ENCODE peak calls at places on chromosomes 11 and 22, in nine cellular contexts. One of them, this sample, is unnamed.

GRCh38 chr11:126718319-126718718 is 282.3 kb downstream of the KIRREL3 start:
- DNase-seq in body of pancreas: no peak
- DNase-seq in trophoblast cell: peak; percentile 44
- DNase-seq in MM.1S: no peak
- DNase-seq in fibroblast of lung: no peak
- DNase-seq in PC-9: no peak
- DNase-seq in aorta: no peak
- DNase-seq in adrenal gland: no peak
- DNase-seq in colonic mucosa: no peak
- DNase-seq in this sample: no peak

GRCh38 chr22:17781319-17782031 is 7.2 kb upstream of the BID start:
- DNase-seq in MM.1S: peak; percentile 82
- DNase-seq in trophoblast cell: peak; percentile 70
- DNase-seq in PC-9: peak; percentile 41
- DNase-seq in body of pancreas: no peak
- DNase-seq in adrenal gland: no peak
- DNase-seq in aorta: peak; percentile 69
- DNase-seq in fibroblast of lung: peak; percentile 85
- DNase-seq in colonic mucosa: no peak
- DNase-seq in this sample: no peak

GRCh38 chr11:95698939-95699562 is 90.5 kb downstream of the FAM76B start:
- DNase-seq in colonic mucosa: no peak
- DNase-seq in adrenal gland: no peak
- DNase-seq in body of pancreas: no peak
- DNase-seq in fibroblast of lung: peak; percentile 47
- DNase-seq in trophoblast cell: no peak
- DNase-seq in PC-9: no peak
- DNase-seq in aorta: no peak
- DNase-seq in MM.1S: no peak
- DNase-seq in this sample: no peak

GRCh38 chr11:69892986-69893555 is 73.9 kb upstream of the FGF3 start:
- DNase-seq in fibroblast of lung: no peak
- DNase-seq in aorta: peak; percentile 38
- DNase-seq in MM.1S: no peak
- DNase-seq in adrenal gland: peak; percentile 79
- DNase-seq in colonic mucosa: peak; percentile 79
- DNase-seq in body of pancreas: no peak
- DNase-seq in PC-9: peak; percentile 70
- DNase-seq in trophoblast cell: no peak
- DNase-seq in this sample: no peak

GRCh38 chr11:118224512-118225180 is at the start of gene JAML:
- DNase-seq in PC-9: no peak
- DNase-seq in body of pancreas: no peak
- DNase-seq in adrenal gland: no peak
- DNase-seq in trophoblast cell: no peak
- DNase-seq in colonic mucosa: no peak
- DNase-seq in aorta: no peak
- DNase-seq in MM.1S: no peak
- DNase-seq in fibroblast of lung: no peak
- DNase-seq in this sample: no peak

GRCh38 chr11:13963949-13964770 is 1.6 kb downstream of the SPON1 start:
- DNase-seq in aorta: peak; percentile 58
- DNase-seq in fibroblast of lung: no peak
- DNase-seq in trophoblast cell: no peak
- DNase-seq in colonic mucosa: peak; percentile 76
- DNase-seq in MM.1S: no peak
- DNase-seq in adrenal gland: no peak
- DNase-seq in PC-9: no peak
- DNase-seq in body of pancreas: no peak
- DNase-seq in this sample: no peak

GRCh38 chr11:69702769-69703510 is 882 bp downstream of the FGF19 start:
- DNase-seq in PC-9: no peak
- DNase-seq in trophoblast cell: no peak
- DNase-seq in colonic mucosa: no peak
- DNase-seq in adrenal gland: no peak
- DNase-seq in body of pancreas: no peak
- DNase-seq in fibroblast of lung: no peak
- DNase-seq in aorta: no peak
- DNase-seq in MM.1S: no peak
- DNase-seq in this sample: no peak

GRCh38 chr11:86722041-86722440 is 49.6 kb upstream of the ME3 start:
- DNase-seq in aorta: no peak
- DNase-seq in fibroblast of lung: peak; percentile 76
- DNase-seq in PC-9: no peak
- DNase-seq in MM.1S: no peak
- DNase-seq in adrenal gland: no peak
- DNase-seq in colonic mucosa: no peak
- DNase-seq in body of pancreas: no peak
- DNase-seq in trophoblast cell: no peak
- DNase-seq in this sample: no peak

GRCh38 chr22:34781676-34782075 is 284.3 kb upstream of the ISX start:
- DNase-seq in body of pancreas: no peak
- DNase-seq in colonic mucosa: no peak
- DNase-seq in aorta: no peak
- DNase-seq in PC-9: no peak
- DNase-seq in MM.1S: no peak
- DNase-seq in fibroblast of lung: no peak
- DNase-seq in trophoblast cell: no peak
- DNase-seq in adrenal gland: no peak
- DNase-seq in this sample: no peak

GRCh38 chr22:37324340-37325023 is 42.2 kb downstream of the CYTH4 start:
- DNase-seq in trophoblast cell: no peak
- DNase-seq in body of pancreas: no peak
- DNase-seq in PC-9: no peak
- DNase-seq in fibroblast of lung: no peak
- DNase-seq in adrenal gland: no peak
- DNase-seq in aorta: no peak
- DNase-seq in MM.1S: no peak
- DNase-seq in colonic mucosa: no peak
- DNase-seq in this sample: no peak

GRCh38 chr22:37328017-37328416 is 45.7 kb downstream of the CYTH4 start:
- DNase-seq in trophoblast cell: peak; percentile 75
- DNase-seq in MM.1S: no peak
- DNase-seq in adrenal gland: no peak
- DNase-seq in colonic mucosa: no peak
- DNase-seq in aorta: no peak
- DNase-seq in fibroblast of lung: peak; percentile 92
- DNase-seq in body of pancreas: no peak
- DNase-seq in PC-9: peak; percentile 92
- DNase-seq in this sample: no peak

GRCh38 chr22:37329239-37330140 is 47.2 kb downstream of the CYTH4 start:
- DNase-seq in adrenal gland: no peak
- DNase-seq in body of pancreas: no peak
- DNase-seq in trophoblast cell: no peak
- DNase-seq in fibroblast of lung: peak; percentile 62
- DNase-seq in MM.1S: no peak
- DNase-seq in colonic mucosa: no peak
- DNase-seq in aorta: no peak
- DNase-seq in PC-9: peak; percentile 48
- DNase-seq in this sample: no peak

GRCh38 chr22:37325024-37325395 is 42.7 kb downstream of the CYTH4 start:
- DNase-seq in trophoblast cell: no peak
- DNase-seq in MM.1S: no peak
- DNase-seq in fibroblast of lung: no peak
- DNase-seq in PC-9: no peak
- DNase-seq in colonic mucosa: no peak
- DNase-seq in aorta: no peak
- DNase-seq in adrenal gland: no peak
- DNase-seq in body of pancreas: no peak
- DNase-seq in this sample: no peak

GRCh38 chr22:37326726-37327125 is 44.4 kb downstream of the CYTH4 start:
- DNase-seq in fibroblast of lung: no peak
- DNase-seq in adrenal gland: no peak
- DNase-seq in trophoblast cell: peak; percentile 83
- DNase-seq in aorta: no peak
- DNase-seq in colonic mucosa: peak; percentile 90
- DNase-seq in MM.1S: no peak
- DNase-seq in PC-9: peak; percentile 83
- DNase-seq in body of pancreas: peak; percentile 78
- DNase-seq in this sample: no peak
- H3K27me3 ChIP-seq in fibroblast of lung: peaks cover 23% of the 10 kb centered on the region
- H3K27me3 ChIP-seq in adrenal gland: peaks cover 50% of the 10 kb centered on the region
- H3K27me3 ChIP-seq in trophoblast cell: peaks cover 15% of the 10 kb centered on the region
- H3K27me3 ChIP-seq in aorta: no peaks in the 10 kb centered on the region
- H3K27me3 ChIP-seq in colonic mucosa: peaks cover 23% of the 10 kb centered on the region
- H3K27me3 ChIP-seq in MM.1S: peaks cover 94% of the 10 kb centered on the region
- H3K27me3 ChIP-seq in PC-9: no peaks in the 10 kb centered on the region
- H3K27me3 ChIP-seq in body of pancreas: no peaks in the 10 kb centered on the region
- H3K27me3 ChIP-seq in this sample: peaks cover 42% of the 10 kb centered on the region

GRCh38 chr11:61007383-61007970 is 36.0 kb downstream of the CD6 start:
- DNase-seq in colonic mucosa: peak; percentile 36
- DNase-seq in adrenal gland: no peak
- DNase-seq in fibroblast of lung: no peak
- DNase-seq in aorta: no peak
- DNase-seq in trophoblast cell: peak; percentile 36
- DNase-seq in PC-9: peak; percentile 34
- DNase-seq in MM.1S: peak; percentile 17
- DNase-seq in body of pancreas: peak; percentile 31
- DNase-seq in this sample: no peak

GRCh38 chr11:61008971-61009370 is 37.5 kb downstream of the CD6 start:
- DNase-seq in fibroblast of lung: no peak
- DNase-seq in adrenal gland: no peak
- DNase-seq in trophoblast cell: no peak
- DNase-seq in aorta: no peak
- DNase-seq in PC-9: no peak
- DNase-seq in body of pancreas: no peak
- DNase-seq in MM.1S: no peak
- DNase-seq in colonic mucosa: no peak
- DNase-seq in this sample: no peak

GRCh38 chr11:61009392-61010275 is 38.2 kb downstream of the CD6 start:
- DNase-seq in aorta: no peak
- DNase-seq in trophoblast cell: no peak
- DNase-seq in fibroblast of lung: no peak
- DNase-seq in MM.1S: no peak
- DNase-seq in adrenal gland: no peak
- DNase-seq in body of pancreas: no peak
- DNase-seq in colonic mucosa: no peak
- DNase-seq in PC-9: no peak
- DNase-seq in this sample: no peak

GRCh38 chr11:61010466-61011238 is 39.2 kb downstream of the CD6 start:
- DNase-seq in aorta: no peak
- DNase-seq in adrenal gland: no peak
- DNase-seq in MM.1S: no peak
- DNase-seq in trophoblast cell: peak; percentile 50
- DNase-seq in colonic mucosa: no peak
- DNase-seq in PC-9: no peak
- DNase-seq in fibroblast of lung: no peak
- DNase-seq in body of pancreas: no peak
- DNase-seq in this sample: no peak

GRCh38 chr11:61007971-61008896 is 36.8 kb downstream of the CD6 start:
- DNase-seq in trophoblast cell: peak; percentile 71
- DNase-seq in fibroblast of lung: no peak
- DNase-seq in aorta: no peak
- DNase-seq in adrenal gland: no peak
- DNase-seq in body of pancreas: peak; percentile 24
- DNase-seq in PC-9: peak; percentile 53
- DNase-seq in colonic mucosa: peak; percentile 56
- DNase-seq in MM.1S: no peak
- DNase-seq in this sample: no peak
- H3K4me3 ChIP-seq in trophoblast cell: peak overlapping the region; percentile 50
- H3K4me3 ChIP-seq in fibroblast of lung: no peak overlapping the region
- H3K4me3 ChIP-seq in aorta: no peak overlapping the region
- H3K4me3 ChIP-seq in adrenal gland: peak overlapping the region; percentile 47
- H3K4me3 ChIP-seq in body of pancreas: no peak overlapping the region
- H3K4me3 ChIP-seq in PC-9: no peak overlapping the region
- H3K4me3 ChIP-seq in colonic mucosa: peak overlapping the region; percentile 39
- H3K4me3 ChIP-seq in MM.1S: peak overlapping the region; percentile 20
- H3K4me3 ChIP-seq in this sample: no peak overlapping the region

GRCh38 chr11:36110698-36111410 is 167.0 kb downstream of the LDLRAD3 start:
- DNase-seq in MM.1S: no peak
- DNase-seq in colonic mucosa: no peak
- DNase-seq in trophoblast cell: no peak
- DNase-seq in PC-9: no peak
- DNase-seq in fibroblast of lung: no peak
- DNase-seq in aorta: no peak
- DNase-seq in body of pancreas: no peak
- DNase-seq in adrenal gland: no peak
- DNase-seq in this sample: no peak

GRCh38 chr11:36109499-36109849 is 165.6 kb downstream of the LDLRAD3 start:
- DNase-seq in adrenal gland: no peak
- DNase-seq in fibroblast of lung: no peak
- DNase-seq in body of pancreas: no peak
- DNase-seq in MM.1S: no peak
- DNase-seq in trophoblast cell: no peak
- DNase-seq in colonic mucosa: no peak
- DNase-seq in aorta: no peak
- DNase-seq in PC-9: no peak
- DNase-seq in this sample: no peak

GRCh38 chr11:36109850-36110606 is 166.2 kb downstream of the LDLRAD3 start:
- DNase-seq in colonic mucosa: no peak
- DNase-seq in PC-9: no peak
- DNase-seq in trophoblast cell: no peak
- DNase-seq in aorta: no peak
- DNase-seq in fibroblast of lung: peak; percentile 55
- DNase-seq in adrenal gland: no peak
- DNase-seq in MM.1S: peak; percentile 79
- DNase-seq in body of pancreas: no peak
- DNase-seq in this sample: peak; percentile 39

GRCh38 chr11:36105743-36106581 is 162.1 kb downstream of the LDLRAD3 start:
- DNase-seq in PC-9: no peak
- DNase-seq in aorta: no peak
- DNase-seq in trophoblast cell: no peak
- DNase-seq in colonic mucosa: no peak
- DNase-seq in MM.1S: no peak
- DNase-seq in fibroblast of lung: no peak
- DNase-seq in body of pancreas: no peak
- DNase-seq in adrenal gland: no peak
- DNase-seq in this sample: no peak

DNA sequence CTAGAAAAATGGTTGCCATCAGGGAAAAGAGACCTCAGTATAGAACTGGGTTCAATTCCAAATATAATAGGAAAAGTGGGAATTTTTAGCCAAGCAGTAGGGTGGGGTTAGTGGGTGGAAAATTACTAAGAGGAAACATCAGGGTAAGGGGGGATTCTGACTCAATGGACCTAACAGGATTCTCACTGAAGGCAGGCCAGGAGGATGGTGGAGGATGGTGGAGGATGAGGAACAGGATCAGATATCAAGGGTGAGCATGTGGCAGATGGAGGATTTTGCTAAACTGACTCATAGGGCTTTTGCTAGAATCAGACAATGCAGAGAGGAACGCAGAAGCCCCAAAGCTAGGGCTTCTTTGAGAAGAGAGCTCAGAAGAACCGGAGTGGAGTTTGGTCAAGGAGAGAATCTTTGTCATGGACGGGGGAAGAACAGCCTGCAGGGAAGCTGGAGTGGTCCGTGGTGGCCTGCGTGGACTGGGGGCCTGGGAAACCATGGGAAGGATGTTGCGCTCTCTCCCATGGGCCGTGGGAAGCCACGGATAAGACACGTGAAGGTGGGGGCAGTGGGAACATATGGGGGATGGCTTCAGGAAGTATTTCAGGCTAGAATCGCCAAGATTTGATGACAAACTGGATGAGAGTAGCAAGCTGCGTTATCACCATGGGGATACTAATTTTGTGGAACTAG is 165.1 kb downstream of the LDLRAD3 start:
- DNase-seq in body of pancreas: no peak
- DNase-seq in trophoblast cell: no peak
- DNase-seq in fibroblast of lung: no peak
- DNase-seq in MM.1S: no peak
- DNase-seq in PC-9: no peak
- DNase-seq in colonic mucosa: no peak
- DNase-seq in aorta: no peak
- DNase-seq in adrenal gland: no peak
- DNase-seq in this sample: no peak
- H3K4me1 ChIP-seq in body of pancreas: peaks cover 15% of the 10 kb centered on the region
- H3K4me1 ChIP-seq in trophoblast cell: peaks cover 8% of the 10 kb centered on the region
- H3K4me1 ChIP-seq in fibroblast of lung: no peaks in the 10 kb centered on the region
- H3K4me1 ChIP-seq in MM.1S: peaks cover 19% of the 10 kb centered on the region
- H3K4me1 ChIP-seq in PC-9: no peaks in the 10 kb centered on the region
- H3K4me1 ChIP-seq in colonic mucosa: no peaks in the 10 kb centered on the region
- H3K4me1 ChIP-seq in aorta: no peaks in the 10 kb centered on the region
- H3K4me1 ChIP-seq in adrenal gland: no peaks in the 10 kb centered on the region
- H3K4me1 ChIP-seq in this sample: peaks cover 20% of the 10 kb centered on the region

GRCh38 chr11:31807791-31808074 is 3.4 kb downstream of the PAX6 start:
- DNase-seq in trophoblast cell: no peak
- DNase-seq in body of pancreas: no peak
- DNase-seq in PC-9: no peak
- DNase-seq in fibroblast of lung: no peak
- DNase-seq in MM.1S: no peak
- DNase-seq in aorta: no peak
- DNase-seq in adrenal gland: no peak
- DNase-seq in colonic mucosa: no peak
- DNase-seq in this sample: no peak
- H3K27me3 ChIP-seq in trophoblast cell: peaks cover 96% of the 10 kb centered on the region
- H3K27me3 ChIP-seq in body of pancreas: peaks cover 3% of the 10 kb centered on the region
- H3K27me3 ChIP-seq in PC-9: no peaks in the 10 kb centered on the region
- H3K27me3 ChIP-seq in fibroblast of lung: peaks cover 89% of the 10 kb centered on the region
- H3K27me3 ChIP-seq in MM.1S: peaks cover 71% of the 10 kb centered on the region
- H3K27me3 ChIP-seq in aorta: peaks cover 2% of the 10 kb centered on the region
- H3K27me3 ChIP-seq in adrenal gland: peaks cover 94% of the 10 kb centered on the region
- H3K27me3 ChIP-seq in colonic mucosa: peaks cover 95% of the 10 kb centered on the region
- H3K27me3 ChIP-seq in this sample: peaks cover 11% of the 10 kb centered on the region